ENCODE peak calls at places on chromosomes 4 and X, in five cellular contexts. B is hypothalamus; Q is smooth muscle cell of the brain vasculature; I is fibroblast of pulmonary artery; D is naive thymus-derived CD8-positive, alpha-beta T cell. P is an unnamed sample.
A peak's percentile ranks its signal among the peaks of the same experiment; 100 is the strongest.

GRCh38 chr4:40909363-40909876 is 159.7 kb downstream of the NSUN7 start:
- DNase-seq in I (peak; percentile 74), Q (no peak), B (no peak), D (no peak), P (peak; percentile 93)

GRCh38 chr4:167509551-167509950 is 275.3 kb upstream of the SPOCK3 start:
- DNase-seq in B (no peak), D (no peak), Q (no peak), I (no peak), P (no peak)

GRCh38 chrX:101462892-101463291 is 22.4 kb upstream of the ARMCX4 start:
- DNase-seq in B (no peak), D (no peak), Q (no peak), I (peak; percentile 41), P (peak; percentile 43)

GRCh38 chr4:174332741-174333493 is 49.2 kb downstream of the CEP44 start:
- DNase-seq in B (no peak), Q (no peak), I (peak; percentile 54), D (no peak), P (no peak)

GRCh38 chr4:167787231-167787630 is 305.1 kb upstream of the ANXA10 start:
- DNase-seq in D (no peak), Q (no peak), B (no peak), I (no peak), P (no peak)

GRCh38 chr4:141654098-141654497 is 17.7 kb downstream of the IL15 start:
- DNase-seq in Q (no peak), D (no peak), B (no peak), I (peak; percentile 90), P (peak; percentile 29)

GRCh38 chr4:117623321-117623720 is 411.0 kb upstream of the NDST3 start:
- DNase-seq in I (no peak), D (no peak), B (no peak), Q (no peak), P (peak; percentile 10)

GRCh38 chr4:143559757-143560147 is 46.2 kb downstream of the SMARCA5 start:
- DNase-seq in B (no peak), Q (no peak), I (no peak), D (peak; percentile 60), P (no peak)

GRCh38 chrX:150018931-150019331 is 80.6 kb upstream of the EOLA2 start:
- DNase-seq in Q (no peak), B (no peak), I (peak; percentile 39), D (no peak), P (peak; percentile 63)

GRCh38 chr4:152256996-152257395 is 278.9 kb downstream of the FBXW7 start:
- DNase-seq in D (no peak), B (no peak), I (no peak), Q (no peak), P (no peak)

GRCh38 chr4:140372607-140373327 is 679 bp upstream of the SCOC start:
- DNase-seq in D (peak; percentile 71), B (no peak), I (peak; percentile 28), Q (no peak), P (peak; percentile 41)

GRCh38 chr4:38967260-38968095 is 64.7 kb downstream of the TMEM156 start:
- DNase-seq in B (no peak), D (no peak), I (peak; percentile 97), Q (peak; percentile 98), P (peak; percentile 99)

GRCh38 chrX:10722804-10723364 is 102.5 kb upstream of the MID1 start:
- DNase-seq in I (peak; percentile 67), D (no peak), Q (peak; percentile 10), B (peak; percentile 2), P (peak; percentile 37)

GRCh38 chr4:76562851-76563803 is 128.1 kb downstream of the SHROOM3 start:
- DNase-seq in D (no peak), I (no peak), Q (no peak), B (no peak), P (no peak)

GRCh38 chr4:70969076-70969475 is 24.4 kb upstream of the DCK start:
- DNase-seq in I (no peak), D (no peak), Q (no peak), B (no peak), P (no peak)

GRCh38 chr4:147884536-147884935 is 152.6 kb downstream of the ARHGAP10 start:
- DNase-seq in Q (no peak), D (no peak), I (no peak), B (no peak), P (no peak)

GRCh38 chrX:125205084-125205917 is 114.4 kb upstream of the TEX13C start:
- DNase-seq in D (no peak), I (no peak), B (peak; percentile 20), Q (no peak), P (peak; percentile 54)

GRCh38 chr4:85720736-85721135 is 245.8 kb downstream of the ARHGAP24 start:
- DNase-seq in I (peak; percentile 62), Q (no peak), B (no peak), D (no peak), P (peak; percentile 63)

GRCh38 chrX:9164535-9165425 is 130.9 kb upstream of the FAM9B start:
- DNase-seq in D (no peak), I (peak; percentile 28), B (no peak), Q (no peak), P (no peak)

GRCh38 chr4:78661923-78662521 is 110.5 kb downstream of the ANXA3 start:
- DNase-seq in D (no peak), B (no peak), I (peak; percentile 82), Q (peak; percentile 65), P (peak; percentile 77)

GRCh38 chrX:134646671-134647070 is 11.6 kb downstream of the PLAC1 start:
- DNase-seq in I (no peak), B (no peak), Q (no peak), D (no peak), P (no peak)

GRCh38 chrX:100649550-100650356 is 5.8 kb downstream of the SRPX2 start:
- DNase-seq in Q (peak; percentile 66), B (no peak), I (peak; percentile 95), D (no peak), P (peak; percentile 97)

GRCh38 chr4:143178923-143179322 is 5.8 kb upstream of the USP38 start:
- DNase-seq in Q (no peak), B (no peak), D (no peak), I (no peak), P (no peak)

GRCh38 chr4:2688281-2688680 is 67.9 kb downstream of the TNIP2 start:
- DNase-seq in B (no peak), I (no peak), Q (no peak), D (no peak), P (no peak)

GRCh38 chrX:71107762-71108360 is 1.3 kb upstream of the CXorf65 start:
- DNase-seq in D (peak; percentile 80), B (no peak), Q (no peak), I (no peak), P (peak; percentile 15)

GRCh38 chr4:172851534-172851933 is 317.1 kb upstream of the GALNT7 start:
- DNase-seq in B (no peak), I (no peak), Q (no peak), D (no peak), P (no peak)

GRCh38 chr4:153679476-153679875 is 4.6 kb upstream of the TLR2 start:
- DNase-seq in Q (no peak), D (no peak), I (no peak), B (no peak), P (no peak)

GRCh38 chr4:71635094-71635493 is 148.8 kb downstream of the GC start:
- DNase-seq in Q (no peak), D (no peak), I (peak; percentile 0), B (no peak), P (peak; percentile 4)

GRCh38 chr4:184396001-184396400 is 78.3 kb downstream of the IRF2 start:
- DNase-seq in Q (no peak), I (no peak), B (no peak), D (no peak), P (peak; percentile 64)

GRCh38 chr4:2981256-2981804 is 18.0 kb downstream of the GRK4 start:
- DNase-seq in B (no peak), D (no peak), I (no peak), Q (no peak), P (no peak)

GRCh38 chr4:52713456-52713937 is 37.7 kb downstream of the ERVMER34-1 start:
- DNase-seq in Q (no peak), D (no peak), I (no peak), B (no peak), P (peak; percentile 25)

GRCh38 chrX:17323397-17323796 is 51.6 kb upstream of the NHS start:
- DNase-seq in Q (no peak), D (no peak), I (no peak), B (no peak), P (no peak)

GRCh38 chr4:67198757-67199156 is 346.5 kb downstream of the CENPC start:
- DNase-seq in B (no peak), Q (no peak), D (no peak), I (peak; percentile 77), P (peak; percentile 57)

GRCh38 chr4:2932951-2933565 is 30.1 kb downstream of the NOP14 start:
- DNase-seq in Q (no peak), I (no peak), B (no peak), D (no peak), P (no peak)

GRCh38 chr4:2101346-2102044 is 42.4 kb downstream of the NAT8L start:
- DNase-seq in B (no peak), I (no peak), Q (no peak), D (no peak), P (no peak)